ENCODE peak calls at places on chromosomes 16 and 17, in eight cellular contexts. One of them, this sample, is unnamed.

GRCh38 chr17:43723697-43724359 is 34.8 kb downstream of the SOST start:
- DNase-seq in ascending aorta: no peak
- DNase-seq in WTC11: no peak
- DNase-seq in fibroblast of mammary gland: peak
- DNase-seq in D721Med: no peak
- DNase-seq in breast epithelium: no peak
- DNase-seq in AG04449: no peak
- DNase-seq in sigmoid colon: no peak
- DNase-seq in this sample: no peak

GRCh38 chr16:64152010-64152767 is 969.7 kb downstream of the CDH11 start:
- DNase-seq in ascending aorta: no peak
- DNase-seq in WTC11: no peak
- DNase-seq in fibroblast of mammary gland: peak
- DNase-seq in D721Med: no peak
- DNase-seq in breast epithelium: no peak
- DNase-seq in AG04449: no peak
- DNase-seq in sigmoid colon: no peak
- DNase-seq in this sample: no peak

GRCh38 chr17:71909155-71909554 is 211.7 kb upstream of the SOX9 start:
- DNase-seq in ascending aorta: no peak
- DNase-seq in WTC11: no peak
- DNase-seq in fibroblast of mammary gland: no peak
- DNase-seq in D721Med: no peak
- DNase-seq in breast epithelium: no peak
- DNase-seq in AG04449: no peak
- DNase-seq in sigmoid colon: no peak
- DNase-seq in this sample: no peak

GRCh38 chr17:11369570-11369969 is 128.6 kb downstream of the SHISA6 start:
- DNase-seq in ascending aorta: no peak
- DNase-seq in WTC11: no peak
- DNase-seq in fibroblast of mammary gland: no peak
- DNase-seq in D721Med: no peak
- DNase-seq in breast epithelium: no peak
- DNase-seq in AG04449: no peak
- DNase-seq in sigmoid colon: no peak
- DNase-seq in this sample: no peak

GRCh38 chr16:88974641-88975215 is 2.3 kb downstream of the CBFA2T3 start:
- DNase-seq in ascending aorta: no peak
- DNase-seq in WTC11: no peak
- DNase-seq in fibroblast of mammary gland: no peak
- DNase-seq in D721Med: no peak
- DNase-seq in breast epithelium: no peak
- DNase-seq in AG04449: no peak
- DNase-seq in sigmoid colon: no peak
- DNase-seq in this sample: no peak

GRCh38 chr17:22337467-22337866 is 645.1 kb downstream of the KCNJ18 start:
- DNase-seq in ascending aorta: no peak
- DNase-seq in WTC11: no peak
- DNase-seq in fibroblast of mammary gland: no peak
- DNase-seq in D721Med: no peak
- DNase-seq in breast epithelium: no peak
- DNase-seq in AG04449: no peak
- DNase-seq in sigmoid colon: no peak
- DNase-seq in this sample: no peak

GRCh38 chr17:76386966-76387765 is 2.8 kb downstream of the SPHK1 start:
- DNase-seq in ascending aorta: no peak
- DNase-seq in WTC11: no peak
- DNase-seq in fibroblast of mammary gland: no peak
- DNase-seq in D721Med: no peak
- DNase-seq in breast epithelium: no peak
- DNase-seq in AG04449: no peak
- DNase-seq in sigmoid colon: no peak
- DNase-seq in this sample: no peak

GRCh38 chr17:83064021-83064731 is 15.2 kb upstream of the METRNL start:
- DNase-seq in ascending aorta: no peak
- DNase-seq in WTC11: no peak
- DNase-seq in fibroblast of mammary gland: no peak
- DNase-seq in D721Med: no peak
- DNase-seq in breast epithelium: peak
- DNase-seq in AG04449: no peak
- DNase-seq in sigmoid colon: peak
- DNase-seq in this sample: no peak

GRCh38 chr17:73784015-73784603 is 139.9 kb upstream of the SDK2 start:
- DNase-seq in ascending aorta: no peak
- DNase-seq in WTC11: no peak
- DNase-seq in fibroblast of mammary gland: no peak
- DNase-seq in D721Med: no peak
- DNase-seq in breast epithelium: peak
- DNase-seq in AG04449: no peak
- DNase-seq in sigmoid colon: no peak
- DNase-seq in this sample: no peak

GRCh38 chr16:59635674-59636073 is 901.6 kb upstream of the GOT2 start:
- DNase-seq in ascending aorta: no peak
- DNase-seq in WTC11: no peak
- DNase-seq in fibroblast of mammary gland: peak
- DNase-seq in D721Med: no peak
- DNase-seq in breast epithelium: no peak
- DNase-seq in AG04449: peak
- DNase-seq in sigmoid colon: no peak
- DNase-seq in this sample: no peak

GRCh38 chr17:75848523-75849303 is 4.5 kb upstream of the UNC13D start:
- DNase-seq in ascending aorta: no peak
- DNase-seq in WTC11: peak
- DNase-seq in fibroblast of mammary gland: peak
- DNase-seq in D721Med: no peak
- DNase-seq in breast epithelium: peak
- DNase-seq in AG04449: no peak
- DNase-seq in sigmoid colon: peak
- DNase-seq in this sample: peak

GRCh38 chr17:41366070-41366469 is 3.5 kb downstream of the KRT33B start:
- DNase-seq in ascending aorta: no peak
- DNase-seq in WTC11: no peak
- DNase-seq in fibroblast of mammary gland: no peak
- DNase-seq in D721Med: no peak
- DNase-seq in breast epithelium: no peak
- DNase-seq in AG04449: no peak
- DNase-seq in sigmoid colon: no peak
- DNase-seq in this sample: no peak

GRCh38 chr16:64089697-64090096 is 1032.2 kb downstream of the CDH11 start:
- DNase-seq in ascending aorta: no peak
- DNase-seq in WTC11: no peak
- DNase-seq in fibroblast of mammary gland: peak
- DNase-seq in D721Med: no peak
- DNase-seq in breast epithelium: no peak
- DNase-seq in AG04449: no peak
- DNase-seq in sigmoid colon: no peak
- DNase-seq in this sample: no peak

GRCh38 chr17:16491703-16492612 is at the start of gene LRRC75A:
- DNase-seq in ascending aorta: no peak
- DNase-seq in WTC11: peak
- DNase-seq in fibroblast of mammary gland: no peak
- DNase-seq in D721Med: peak
- DNase-seq in breast epithelium: no peak
- DNase-seq in AG04449: no peak
- DNase-seq in sigmoid colon: no peak
- DNase-seq in this sample: peak

GRCh38 chr17:19904924-19905323 is 37.2 kb upstream of the ULK2 start:
- DNase-seq in ascending aorta: peak
- DNase-seq in WTC11: no peak
- DNase-seq in fibroblast of mammary gland: peak
- DNase-seq in D721Med: no peak
- DNase-seq in breast epithelium: no peak
- DNase-seq in AG04449: no peak
- DNase-seq in sigmoid colon: no peak
- DNase-seq in this sample: no peak

GRCh38 chr17:49488612-49489011 is 6.5 kb upstream of the NGFR start:
- DNase-seq in ascending aorta: no peak
- DNase-seq in WTC11: no peak
- DNase-seq in fibroblast of mammary gland: no peak
- DNase-seq in D721Med: no peak
- DNase-seq in breast epithelium: no peak
- DNase-seq in AG04449: no peak
- DNase-seq in sigmoid colon: no peak
- DNase-seq in this sample: no peak

GRCh38 chr17:44906987-44907681 is 7.9 kb upstream of the EFTUD2 start:
- DNase-seq in ascending aorta: no peak
- DNase-seq in WTC11: no peak
- DNase-seq in fibroblast of mammary gland: no peak
- DNase-seq in D721Med: no peak
- DNase-seq in breast epithelium: no peak
- DNase-seq in AG04449: no peak
- DNase-seq in sigmoid colon: no peak
- DNase-seq in this sample: no peak

DNA sequence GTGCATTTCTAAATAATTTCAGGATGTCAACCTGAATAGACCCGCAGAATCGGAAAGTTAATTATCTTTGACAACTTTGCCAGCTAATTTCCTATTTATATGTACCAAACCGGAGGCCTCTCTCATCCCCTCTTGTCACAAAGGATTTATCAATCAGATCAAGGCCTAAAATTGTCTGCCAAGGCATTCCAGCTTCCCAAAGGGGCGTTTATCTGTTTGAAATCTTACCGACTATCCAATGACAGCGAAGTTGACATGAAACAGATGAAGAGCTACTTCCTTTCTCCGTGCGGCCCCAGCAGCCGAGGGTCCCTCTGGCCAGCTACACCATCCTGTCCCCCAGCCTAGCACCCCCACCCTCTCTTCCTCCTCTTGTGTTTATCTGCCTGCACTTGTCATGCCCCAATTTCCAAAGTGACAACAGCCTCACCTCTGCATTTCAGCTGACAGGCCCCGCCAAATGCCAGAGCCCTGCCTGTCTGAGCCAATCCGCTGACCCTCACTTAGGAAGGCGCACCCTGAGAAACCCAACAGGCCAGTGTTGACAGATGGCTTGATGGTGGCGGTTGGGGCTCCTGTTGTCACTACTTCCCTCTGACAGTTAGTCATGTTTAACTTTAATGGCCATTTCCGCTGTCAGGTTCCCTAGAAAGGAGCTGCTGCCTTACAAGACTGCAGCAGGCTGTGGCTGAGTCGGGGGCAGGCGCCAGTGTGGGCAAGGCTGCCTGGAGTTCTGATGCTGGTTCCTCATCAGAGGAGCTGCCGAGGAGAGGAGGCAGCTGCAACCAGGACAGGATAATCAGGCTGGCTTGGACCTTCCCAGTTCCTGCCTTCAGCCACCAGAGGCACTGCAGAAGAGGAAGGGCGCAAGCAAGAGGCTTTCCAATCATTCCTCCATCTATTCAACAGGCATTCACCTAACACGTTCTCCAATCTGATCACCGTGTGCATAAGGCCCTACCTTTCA is 223.4 kb upstream of the DYNLRB2 start:
- DNase-seq in ascending aorta: no peak
- DNase-seq in WTC11: peak
- DNase-seq in fibroblast of mammary gland: no peak
- DNase-seq in D721Med: no peak
- DNase-seq in breast epithelium: no peak
- DNase-seq in AG04449: no peak
- DNase-seq in sigmoid colon: no peak
- DNase-seq in this sample: peak
- TF ChIP-seq CTCF in ascending aorta: no peak
- TF ChIP-seq CTCF in WTC11: no peak
- TF ChIP-seq CTCF in fibroblast of mammary gland: peak
- TF ChIP-seq CTCF in D721Med: no peak
- TF ChIP-seq CTCF in breast epithelium: no peak
- TF ChIP-seq CTCF in AG04449: peak
- TF ChIP-seq CTCF in sigmoid colon: no peak
- TF ChIP-seq CTCF in this sample: peak

GRCh38 chr16:609316-609715 is 19.4 kb downstream of the RAB40C start:
- DNase-seq in ascending aorta: no peak
- DNase-seq in WTC11: no peak
- DNase-seq in fibroblast of mammary gland: no peak
- DNase-seq in D721Med: no peak
- DNase-seq in breast epithelium: no peak
- DNase-seq in AG04449: no peak
- DNase-seq in sigmoid colon: no peak
- DNase-seq in this sample: no peak
- TF ChIP-seq CTCF in ascending aorta: no peak
- TF ChIP-seq CTCF in WTC11: no peak
- TF ChIP-seq CTCF in fibroblast of mammary gland: no peak
- TF ChIP-seq CTCF in D721Med: no peak
- TF ChIP-seq CTCF in breast epithelium: no peak
- TF ChIP-seq CTCF in AG04449: no peak
- TF ChIP-seq CTCF in sigmoid colon: no peak
- TF ChIP-seq CTCF in this sample: no peak

DNA sequence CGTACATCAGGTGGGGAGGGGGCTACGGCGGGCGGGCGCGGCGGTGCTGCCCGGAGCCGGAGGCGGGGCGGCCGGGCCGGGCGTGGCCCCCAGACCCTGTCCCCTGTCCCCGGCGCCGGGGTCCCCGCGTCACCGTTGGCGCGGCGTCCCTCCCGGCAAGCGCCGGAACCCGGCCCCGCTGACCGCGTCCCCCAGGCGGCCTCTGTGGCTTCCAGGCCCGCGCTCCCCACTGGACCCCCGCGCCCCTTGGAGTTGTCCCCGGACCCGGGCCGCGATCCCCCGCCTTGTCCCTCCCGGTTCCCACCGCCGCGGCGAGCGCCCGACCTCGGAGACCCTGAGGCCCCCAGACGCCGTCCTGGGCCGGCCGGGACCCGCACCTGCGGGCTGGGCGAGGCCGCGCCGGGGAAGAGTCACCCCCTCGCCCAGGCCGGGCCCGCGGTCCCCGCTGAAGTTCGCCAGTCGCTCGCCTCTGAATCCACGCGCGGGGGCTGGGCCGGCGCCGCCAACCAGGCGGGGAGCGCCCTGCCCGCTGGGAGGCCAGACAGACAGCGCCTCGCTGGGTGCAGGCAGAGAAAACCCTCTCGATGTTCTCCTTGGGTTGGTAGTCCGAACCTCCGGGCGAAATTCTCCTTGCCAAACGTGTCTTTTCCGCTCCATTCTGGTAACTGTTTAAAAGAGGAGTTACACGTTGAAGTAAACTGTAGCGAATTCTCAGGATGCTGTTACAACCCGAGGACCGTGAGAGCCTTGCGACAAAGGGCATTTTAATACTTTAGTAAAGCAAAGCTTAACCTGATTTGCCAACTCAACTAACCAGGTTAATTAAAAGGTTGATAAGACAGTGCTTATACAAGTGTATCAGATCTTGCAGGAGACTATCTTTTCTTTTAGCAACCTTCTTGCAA is 761 bp downstream of the GAN start:
- DNase-seq in ascending aorta: no peak
- DNase-seq in WTC11: peak
- DNase-seq in fibroblast of mammary gland: peak
- DNase-seq in D721Med: no peak
- DNase-seq in breast epithelium: peak
- DNase-seq in AG04449: no peak
- DNase-seq in sigmoid colon: peak
- DNase-seq in this sample: peak
- TF ChIP-seq CTCF in ascending aorta: no peak
- TF ChIP-seq CTCF in WTC11: no peak
- TF ChIP-seq CTCF in fibroblast of mammary gland: no peak
- TF ChIP-seq CTCF in D721Med: no peak
- TF ChIP-seq CTCF in breast epithelium: no peak
- TF ChIP-seq CTCF in AG04449: peak
- TF ChIP-seq CTCF in sigmoid colon: peak
- TF ChIP-seq CTCF in this sample: no peak

DNA sequence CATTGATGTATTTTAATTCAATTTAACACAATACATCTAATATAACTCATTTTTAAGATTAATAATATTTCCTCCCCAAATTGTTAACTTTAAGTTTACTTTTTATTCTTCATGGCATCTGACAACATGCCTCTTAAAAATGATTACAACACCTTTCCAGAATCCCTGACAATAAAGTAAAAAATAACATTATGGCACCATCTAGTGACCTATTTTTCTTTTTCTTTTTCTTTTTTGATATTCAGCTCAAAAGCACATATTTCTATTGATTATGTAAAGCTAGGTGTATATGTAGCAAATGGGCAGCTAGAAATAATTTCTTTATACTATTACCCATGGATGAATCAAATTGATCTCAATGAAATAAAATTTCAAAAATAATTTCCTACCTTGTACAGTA is 834.3 kb upstream of the CDH8 start:
- DNase-seq in ascending aorta: no peak
- DNase-seq in WTC11: no peak
- DNase-seq in fibroblast of mammary gland: no peak
- DNase-seq in D721Med: no peak
- DNase-seq in breast epithelium: no peak
- DNase-seq in AG04449: no peak
- DNase-seq in sigmoid colon: no peak
- DNase-seq in this sample: no peak
- TF ChIP-seq CTCF in ascending aorta: no peak
- TF ChIP-seq CTCF in WTC11: no peak
- TF ChIP-seq CTCF in fibroblast of mammary gland: no peak
- TF ChIP-seq CTCF in D721Med: no peak
- TF ChIP-seq CTCF in breast epithelium: no peak
- TF ChIP-seq CTCF in AG04449: no peak
- TF ChIP-seq CTCF in sigmoid colon: no peak
- TF ChIP-seq CTCF in this sample: no peak